ENCODE peak calls at places on chromosomes 1 and 21, in five cellular contexts. C is GM06990; U is dorsolateral prefrontal cortex; R is stimulated activated CD4-positive, alpha-beta T cell treated with anti-CD3 and anti-CD28 coated beads, Interleukin-4, amount 100 ng/mL, for 48 hours; E is activated naive CD4-positive, alpha-beta T cell treated with anti-CD3 and anti-CD28 coated beads, Interleukin-2, amount 50 U/mL, for 16 hours. I is an unnamed sample.

GRCh38 chr1:8497196-8497878 is 179.4 kb downstream of the SLC45A1 start:
- DNase-seq in C (no peak), U (no peak), R (no peak), E (no peak), I (no peak)

GRCh38 chr1:6300342-6301141 is 39.6 kb upstream of the GPR153 start:
- DNase-seq in C (no peak), U (no peak), R (no peak), E (no peak), I (no peak)

GRCh38 chr1:50970508-50970885 is 452 bp downstream of the CDKN2C start:
- DNase-seq in C (no peak), U (no peak), R (no peak), E (no peak), I (no peak)

GRCh38 chr1:15154480-15155036 is 1.0 kb downstream of the TMEM51 start:
- DNase-seq in C (no peak), U (peak; percentile 30), R (no peak), E (no peak), I (no peak)

GRCh38 chr1:161719325-161719611 is 2.1 kb upstream of the FCRLB start:
- DNase-seq in C (no peak), U (no peak), R (no peak), E (no peak), I (no peak)

GRCh38 chr21:25342811-25343210 is 264.5 kb downstream of the MRPL39 start:
- DNase-seq in C (no peak), U (no peak), R (no peak), E (no peak), I (no peak)

GRCh38 chr1:7508052-7508745 is 262.9 kb upstream of the VAMP3 start:
- DNase-seq in C (no peak), U (no peak), R (no peak), E (no peak), I (no peak)

GRCh38 chr1:235832011-235832410 is 34.7 kb downstream of the LYST start:
- DNase-seq in C (no peak), U (no peak), R (no peak), E (no peak), I (no peak)

GRCh38 chr1:99305626-99306025 is 41.3 kb downstream of the PLPPR4 start:
- DNase-seq in C (no peak), U (no peak), R (no peak), E (no peak), I (no peak)

GRCh38 chr1:61322769-61323168 is 240.4 kb downstream of the NFIA start:
- DNase-seq in C (no peak), U (no peak), R (no peak), E (no peak), I (no peak)

GRCh38 chr1:231241751-231242150 is 739 bp downstream of the GNPAT start:
- DNase-seq in C (no peak), U (peak; percentile 27), R (no peak), E (no peak), I (no peak)

GRCh38 chr1:230423936-230424335 is 2.2 kb downstream of the PGBD5 start:
- DNase-seq in C (no peak), U (peak; percentile 44), R (no peak), E (no peak), I (no peak)

GRCh38 chr1:40692429-40692905 is 963 bp downstream of the NFYC start:
- DNase-seq in C (no peak), U (peak; percentile 55), R (no peak), E (no peak), I (no peak)

GRCh38 chr1:14138627-14139026 is 438.6 kb downstream of the PRDM2 start:
- DNase-seq in C (no peak), U (peak; percentile 32), R (no peak), E (no peak), I (no peak)

GRCh38 chr1:64917328-64917861 is 49.0 kb downstream of the JAK1 start:
- DNase-seq in C (no peak), U (no peak), R (no peak), E (no peak), I (peak; percentile 90)

GRCh38 chr1:235930543-235930942 is 63.8 kb upstream of the LYST start:
- DNase-seq in C (no peak), U (no peak), R (no peak), E (no peak), I (no peak)

GRCh38 chr1:157073944-157074685 is 25.5 kb downstream of the ETV3L start:
- DNase-seq in C (peak; percentile 31), U (peak; percentile 26), R (peak; percentile 26), E (peak; percentile 26), I (peak; percentile 60)

GRCh38 chr21:45347048-45347711 is 57.8 kb upstream of the COL18A1 start:
- DNase-seq in C (no peak), U (no peak), R (no peak), E (no peak), I (no peak)

GRCh38 chr1:164064501-164064900 is 494.5 kb upstream of the PBX1 start:
- DNase-seq in C (no peak), U (no peak), R (no peak), E (no peak), I (no peak)

GRCh38 chr21:45406801-45407628 is 2.0 kb downstream of the COL18A1 start:
- DNase-seq in C (no peak), U (no peak), R (no peak), E (no peak), I (no peak)

I was measured in CD14-positive monocyte.